ENCODE peak calls at places on chromosome 20, in seven cellular contexts. E, T, Y, L, A, D and V are unnamed samples.

GRCh38 chr20:52484438-52484837 is 292.9 kb upstream of the ZFP64 start:
- DNase-seq in E (no peak), T (no peak), Y (no peak), L (peak; percentile 14), A (no peak), D (no peak), V (peak; percentile 24)

GRCh38 chr20:3408251-3408637 is 775 bp upstream of the DNAAF9 start:
- DNase-seq in E (no peak), T (no peak), Y (no peak), L (no peak), A (no peak), D (no peak), V (no peak)

GRCh38 chr20:59572515-59572914 is 31.8 kb upstream of the PHACTR3 start:
- DNase-seq in E (no peak), T (no peak), Y (no peak), L (no peak), A (no peak), D (no peak), V (no peak)

GRCh38 chr20:24100370-24101011 is 111.9 kb upstream of the GGTLC1 start:
- DNase-seq in E (no peak), T (peak; percentile 44), Y (peak; percentile 54), L (no peak), A (peak; percentile 49), D (no peak), V (peak; percentile 10)

GRCh38 chr20:57312138-57312537 is 17.5 kb upstream of the SPO11 start:
- DNase-seq in E (no peak), T (no peak), Y (no peak), L (no peak), A (no peak), D (no peak), V (no peak)

GRCh38 chr20:40956926-40957760 is 71.5 kb upstream of the TOP1 start:
- DNase-seq in E (no peak), T (no peak), Y (no peak), L (no peak), A (no peak), D (no peak), V (no peak)

GRCh38 chr20:23255658-23256385 is 94.8 kb upstream of the NXT1 start:
- DNase-seq in E (no peak), T (no peak), Y (no peak), L (no peak), A (no peak), D (no peak), V (no peak)

GRCh38 chr20:33770005-33770404 is 38.2 kb downstream of the ZNF341 start:
- DNase-seq in E (peak; percentile 24), T (no peak), Y (no peak), L (no peak), A (no peak), D (no peak), V (no peak)

GRCh38 chr20:45115386-45115774 is 406 bp upstream of the WFDC5 start:
- DNase-seq in E (no peak), T (no peak), Y (no peak), L (no peak), A (no peak), D (no peak), V (no peak)

GRCh38 chr20:42986143-42986773 is 203.4 kb downstream of the PTPRT start:
- DNase-seq in E (no peak), T (no peak), Y (no peak), L (no peak), A (no peak), D (no peak), V (no peak)

GRCh38 chr20:52132337-52132736 is 59.2 kb downstream of the ZFP64 start:
- DNase-seq in E (no peak), T (no peak), Y (no peak), L (no peak), A (no peak), D (no peak), V (no peak)

GRCh38 chr20:1618954-1619550 is 757 bp downstream of the SIRPB1 start:
- DNase-seq in E (no peak), T (no peak), Y (no peak), L (no peak), A (no peak), D (no peak), V (no peak)

GRCh38 chr20:37228656-37229055 is 33.0 kb downstream of the GHRH start:
- DNase-seq in E (no peak), T (no peak), Y (no peak), L (no peak), A (no peak), D (no peak), V (no peak)

GRCh38 chr20:63230800-63231268 is 4.9 kb upstream of the BIRC7 start:
- DNase-seq in E (peak; percentile 58), T (peak; percentile 64), Y (no peak), L (peak; percentile 33), A (no peak), D (no peak), V (no peak)

GRCh38 chr20:50146732-50147662 is 6.5 kb downstream of the PEDS1 start:
- DNase-seq in E (no peak), T (no peak), Y (peak; percentile 80), L (no peak), A (peak; percentile 83), D (no peak), V (no peak)

GRCh38 chr20:36542019-36542488 is 735 bp downstream of the MYL9 start:
- DNase-seq in E (peak; percentile 54), T (peak; percentile 30), Y (no peak), L (peak; percentile 5), A (no peak), D (no peak), V (no peak)

GRCh38 chr20:64077876-64078551 is 1.3 kb downstream of the RGS19 start:
- DNase-seq in E (no peak), T (no peak), Y (peak; percentile 67), L (no peak), A (peak; percentile 65), D (no peak), V (no peak)

GRCh38 chr20:59645761-59646171 is 41.4 kb downstream of the PHACTR3 start:
- DNase-seq in E (no peak), T (no peak), Y (no peak), L (no peak), A (no peak), D (no peak), V (no peak)

GRCh38 chr20:45436732-45437485 is 21.0 kb downstream of the PIGT start:
- DNase-seq in E (peak; percentile 90), T (peak; percentile 80), Y (peak; percentile 92), L (peak; percentile 29), A (peak; percentile 76), D (no peak), V (peak; percentile 29)

GRCh38 chr20:38873050-38873581 is 53.1 kb upstream of the FAM83D start:
- DNase-seq in E (no peak), T (no peak), Y (peak; percentile 84), L (no peak), A (peak; percentile 70), D (no peak), V (no peak)

GRCh38 chr20:36728986-36729385 is 16.9 kb downstream of the NDRG3 start:
- DNase-seq in E (no peak), T (no peak), Y (no peak), L (no peak), A (no peak), D (no peak), V (no peak)

GRCh38 chr20:9075264-9076095 is 6.6 kb downstream of the PLCB4 start:
- DNase-seq in E (no peak), T (no peak), Y (no peak), L (no peak), A (no peak), D (no peak), V (no peak)

GRCh38 chr20:44527716-44528199 is 5.9 kb upstream of the SERINC3 start:
- DNase-seq in E (no peak), T (no peak), Y (no peak), L (no peak), A (no peak), D (no peak), V (no peak)

GRCh38 chr20:49045440-49046086 is 549 bp upstream of the CSE1L start:
- DNase-seq in E (peak; percentile 35), T (no peak), Y (no peak), L (no peak), A (no peak), D (no peak), V (no peak)

GRCh38 chr20:34175072-34175471 is 63.0 kb upstream of the EIF2S2 start:
- DNase-seq in E (no peak), T (no peak), Y (no peak), L (no peak), A (no peak), D (no peak), V (no peak)

GRCh38 chr20:33602826-33603590 is 59.1 kb upstream of the C20orf144 start:
- DNase-seq in E (no peak), T (no peak), Y (no peak), L (no peak), A (no peak), D (no peak), V (no peak)

GRCh38 chr20:46359233-46359751 is 47.1 kb downstream of the ELMO2 start:
- DNase-seq in E (no peak), T (no peak), Y (no peak), L (no peak), A (no peak), D (no peak), V (no peak)